ENCODE peak calls at places on chromosomes 13 and 19, in five cellular contexts. Q is ecto neural progenitor cell; V is T-helper 1 cell; U is activated T-helper 9 cell treated with anti-CD3 and anti-CD28 coated beads, Interleukin-2, amount 50 U/mL, for 16 hours; E is iris pigment epithelial cell. B is an unnamed sample.
A peak's percentile ranks its signal among the peaks of the same experiment; 100 is the strongest.

GRCh38 chr13:63120883-63121282 is 1705.2 kb upstream of the PCDH20 start:
- DNase-seq in E (no peak), U (no peak), V (no peak), Q (no peak), B (no peak)

GRCh38 chr19:16594131-16594586 is 21.9 kb upstream of the SLC35E1 start:
- DNase-seq in U (no peak), Q (no peak), V (no peak), E (no peak), B (no peak)

GRCh38 chr13:99959538-99960230 is 11.9 kb downstream of the ZIC5 start:
- DNase-seq in U (no peak), E (peak; percentile 18), V (no peak), Q (peak; percentile 86), B (peak; percentile 90)

GRCh38 chr13:106299616-106300015 is 235.8 kb downstream of the EFNB2 start:
- DNase-seq in V (no peak), U (no peak), E (peak; percentile 86), Q (no peak), B (no peak)

GRCh38 chr19:58374200-58374599 is 6.6 kb downstream of the ZNF837 start:
- DNase-seq in Q (no peak), U (no peak), E (peak; percentile 60), V (no peak), B (no peak)

GRCh38 chr13:43245374-43245964 is 222.1 kb downstream of the DNAJC15 start:
- DNase-seq in Q (no peak), E (peak; percentile 89), V (no peak), U (no peak), B (no peak)

GRCh38 chr19:860481-861098 is 1.1 kb downstream of the CFD start:
- DNase-seq in U (peak; percentile 41), Q (peak; percentile 74), V (no peak), E (peak; percentile 70), B (peak; percentile 59)

GRCh38 chr13:99273128-99273527 is 14.9 kb upstream of the GPR18 start:
- DNase-seq in U (no peak), V (no peak), E (no peak), Q (no peak), B (no peak)

GRCh38 chr13:41909524-41909923 is 51.4 kb downstream of the VWA8 start:
- DNase-seq in U (no peak), E (peak; percentile 39), V (no peak), Q (no peak), B (no peak)

GRCh38 chr13:110937511-110938303 is 22.8 kb upstream of the ANKRD10 start:
- DNase-seq in V (no peak), Q (no peak), E (no peak), U (no peak), B (no peak)

GRCh38 chr13:113920606-113921306 is 53.1 kb downstream of the C13orf46 start:
- DNase-seq in Q (peak; percentile 32), V (no peak), U (no peak), E (no peak), B (no peak)

GRCh38 chr13:25881946-25882574 is 169.8 kb downstream of the SHISA2 start:
- DNase-seq in U (no peak), Q (peak; percentile 70), E (peak; percentile 78), V (no peak), B (peak; percentile 80)

GRCh38 chr13:109214393-109214792 is 572.0 kb downstream of the IRS2 start:
- DNase-seq in Q (no peak), V (no peak), E (no peak), U (no peak), B (no peak)